ENCODE peak calls at places on chromosomes 3 and 15, in ten cellular contexts. One of them, this sample, is unnamed.

GRCh38 chr3:193812078-193812725 is 219.2 kb downstream of the OPA1 start:
- DNase-seq in body of pancreas: no peak
- DNase-seq in activated gamma-delta T cell treated with Interleukin-2 at 50 U/mL for 16 hours: no peak
- DNase-seq in stimulated activated naive CD4-positive, alpha-beta T cell treated with Interleukin-2 at 50 U/mL for 16 hours: no peak
- DNase-seq in stimulated activated CD8-positive, alpha-beta memory T cell treated with anti-CD3 and anti-CD28 coated beads, Interleukin-7, amount 100 ng/mL, for 1 hour: no peak
- DNase-seq in nephron progenitor cell: no peak
- DNase-seq in fibroblast of the aortic adventitia: no peak
- DNase-seq in mucosa of descending colon: no peak
- DNase-seq in NCI-H2029: no peak
- DNase-seq in H54: no peak
- DNase-seq in this sample: no peak

GRCh38 chr3:186821429-186822367 is 15.4 kb upstream of the RFC4 start:
- DNase-seq in body of pancreas: no peak
- DNase-seq in activated gamma-delta T cell treated with Interleukin-2 at 50 U/mL for 16 hours: no peak
- DNase-seq in stimulated activated naive CD4-positive, alpha-beta T cell treated with Interleukin-2 at 50 U/mL for 16 hours: no peak
- DNase-seq in stimulated activated CD8-positive, alpha-beta memory T cell treated with anti-CD3 and anti-CD28 coated beads, Interleukin-7, amount 100 ng/mL, for 1 hour: no peak
- DNase-seq in nephron progenitor cell: no peak
- DNase-seq in fibroblast of the aortic adventitia: peak
- DNase-seq in mucosa of descending colon: no peak
- DNase-seq in NCI-H2029: peak
- DNase-seq in H54: no peak
- DNase-seq in this sample: no peak

GRCh38 chr15:75346796-75347221 is at the start of gene NEIL1:
- DNase-seq in body of pancreas: peak
- DNase-seq in activated gamma-delta T cell treated with Interleukin-2 at 50 U/mL for 16 hours: no peak
- DNase-seq in stimulated activated naive CD4-positive, alpha-beta T cell treated with Interleukin-2 at 50 U/mL for 16 hours: no peak
- DNase-seq in stimulated activated CD8-positive, alpha-beta memory T cell treated with anti-CD3 and anti-CD28 coated beads, Interleukin-7, amount 100 ng/mL, for 1 hour: no peak
- DNase-seq in nephron progenitor cell: no peak
- DNase-seq in fibroblast of the aortic adventitia: no peak
- DNase-seq in mucosa of descending colon: peak
- DNase-seq in NCI-H2029: no peak
- DNase-seq in H54: no peak
- DNase-seq in this sample: no peak

GRCh38 chr3:69791919-69792399 is 52.7 kb downstream of the MITF start:
- DNase-seq in body of pancreas: no peak
- DNase-seq in activated gamma-delta T cell treated with Interleukin-2 at 50 U/mL for 16 hours: no peak
- DNase-seq in stimulated activated naive CD4-positive, alpha-beta T cell treated with Interleukin-2 at 50 U/mL for 16 hours: no peak
- DNase-seq in stimulated activated CD8-positive, alpha-beta memory T cell treated with anti-CD3 and anti-CD28 coated beads, Interleukin-7, amount 100 ng/mL, for 1 hour: no peak
- DNase-seq in nephron progenitor cell: no peak
- DNase-seq in fibroblast of the aortic adventitia: peak
- DNase-seq in mucosa of descending colon: no peak
- DNase-seq in NCI-H2029: no peak
- DNase-seq in H54: no peak
- DNase-seq in this sample: no peak

GRCh38 chr3:185555101-185555501 is 2.7 kb upstream of the LIPH start:
- DNase-seq in body of pancreas: no peak
- DNase-seq in activated gamma-delta T cell treated with Interleukin-2 at 50 U/mL for 16 hours: no peak
- DNase-seq in stimulated activated naive CD4-positive, alpha-beta T cell treated with Interleukin-2 at 50 U/mL for 16 hours: no peak
- DNase-seq in stimulated activated CD8-positive, alpha-beta memory T cell treated with anti-CD3 and anti-CD28 coated beads, Interleukin-7, amount 100 ng/mL, for 1 hour: no peak
- DNase-seq in nephron progenitor cell: no peak
- DNase-seq in fibroblast of the aortic adventitia: no peak
- DNase-seq in mucosa of descending colon: no peak
- DNase-seq in NCI-H2029: no peak
- DNase-seq in H54: no peak
- DNase-seq in this sample: no peak

GRCh38 chr3:179093807-179094206 is 22.2 kb upstream of the ZMAT3 start:
- DNase-seq in body of pancreas: no peak
- DNase-seq in activated gamma-delta T cell treated with Interleukin-2 at 50 U/mL for 16 hours: no peak
- DNase-seq in stimulated activated naive CD4-positive, alpha-beta T cell treated with Interleukin-2 at 50 U/mL for 16 hours: no peak
- DNase-seq in stimulated activated CD8-positive, alpha-beta memory T cell treated with anti-CD3 and anti-CD28 coated beads, Interleukin-7, amount 100 ng/mL, for 1 hour: no peak
- DNase-seq in nephron progenitor cell: no peak
- DNase-seq in fibroblast of the aortic adventitia: no peak
- DNase-seq in mucosa of descending colon: no peak
- DNase-seq in NCI-H2029: no peak
- DNase-seq in H54: no peak
- DNase-seq in this sample: no peak

GRCh38 chr15:52709172-52709979 is 30.2 kb upstream of the ATOSA start:
- DNase-seq in body of pancreas: peak
- DNase-seq in activated gamma-delta T cell treated with Interleukin-2 at 50 U/mL for 16 hours: no peak
- DNase-seq in stimulated activated naive CD4-positive, alpha-beta T cell treated with Interleukin-2 at 50 U/mL for 16 hours: no peak
- DNase-seq in stimulated activated CD8-positive, alpha-beta memory T cell treated with anti-CD3 and anti-CD28 coated beads, Interleukin-7, amount 100 ng/mL, for 1 hour: no peak
- DNase-seq in nephron progenitor cell: peak
- DNase-seq in fibroblast of the aortic adventitia: no peak
- DNase-seq in mucosa of descending colon: peak
- DNase-seq in NCI-H2029: no peak
- DNase-seq in H54: no peak
- DNase-seq in this sample: no peak

GRCh38 chr3:172040078-172040975 is 949 bp downstream of the FNDC3B start:
- DNase-seq in body of pancreas: peak
- DNase-seq in activated gamma-delta T cell treated with Interleukin-2 at 50 U/mL for 16 hours: peak
- DNase-seq in stimulated activated naive CD4-positive, alpha-beta T cell treated with Interleukin-2 at 50 U/mL for 16 hours: peak
- DNase-seq in stimulated activated CD8-positive, alpha-beta memory T cell treated with anti-CD3 and anti-CD28 coated beads, Interleukin-7, amount 100 ng/mL, for 1 hour: peak
- DNase-seq in nephron progenitor cell: peak
- DNase-seq in fibroblast of the aortic adventitia: peak
- DNase-seq in mucosa of descending colon: peak
- DNase-seq in NCI-H2029: peak
- DNase-seq in H54: peak
- DNase-seq in this sample: no peak

GRCh38 chr3:146542968-146543367 is 1.4 kb downstream of the PLSCR1 start:
- DNase-seq in body of pancreas: no peak
- DNase-seq in activated gamma-delta T cell treated with Interleukin-2 at 50 U/mL for 16 hours: no peak
- DNase-seq in stimulated activated naive CD4-positive, alpha-beta T cell treated with Interleukin-2 at 50 U/mL for 16 hours: no peak
- DNase-seq in stimulated activated CD8-positive, alpha-beta memory T cell treated with anti-CD3 and anti-CD28 coated beads, Interleukin-7, amount 100 ng/mL, for 1 hour: no peak
- DNase-seq in nephron progenitor cell: no peak
- DNase-seq in fibroblast of the aortic adventitia: no peak
- DNase-seq in mucosa of descending colon: no peak
- DNase-seq in NCI-H2029: no peak
- DNase-seq in H54: no peak
- DNase-seq in this sample: no peak

GRCh38 chr3:120428904-120429303 is 21.9 kb downstream of the FSTL1 start:
- DNase-seq in body of pancreas: no peak
- DNase-seq in activated gamma-delta T cell treated with Interleukin-2 at 50 U/mL for 16 hours: no peak
- DNase-seq in stimulated activated naive CD4-positive, alpha-beta T cell treated with Interleukin-2 at 50 U/mL for 16 hours: no peak
- DNase-seq in stimulated activated CD8-positive, alpha-beta memory T cell treated with anti-CD3 and anti-CD28 coated beads, Interleukin-7, amount 100 ng/mL, for 1 hour: no peak
- DNase-seq in nephron progenitor cell: no peak
- DNase-seq in fibroblast of the aortic adventitia: peak
- DNase-seq in mucosa of descending colon: no peak
- DNase-seq in NCI-H2029: no peak
- DNase-seq in H54: no peak
- DNase-seq in this sample: no peak